ENCODE peak calls at places on chromosomes 6 and 20, in five cellular contexts. D, M, X, B and Z are unnamed samples.

GRCh38 chr6:130218136-130218535 is 4.6 kb downstream of the SAMD3 start:
- DNase-seq in D (no peak), X (no peak), B (no peak), M (no peak), Z (no peak)

GRCh38 chr20:48667889-48668413 is 159.8 kb downstream of the PREX1 start:
- DNase-seq in M (no peak), B (no peak), X (no peak), D (no peak), Z (peak; percentile 16)

GRCh38 chr6:13916230-13916944 is 8.4 kb upstream of the RNF182 start:
- DNase-seq in X (peak; percentile 49), M (no peak), D (peak; percentile 75), B (peak; percentile 7), Z (no peak)

GRCh38 chr6:31144296-31144969 is 5.6 kb upstream of the PSORS1C2 start:
- DNase-seq in B (no peak), D (no peak), M (no peak), X (no peak), Z (no peak)

GRCh38 chr6:8664700-8665099 is 229.4 kb upstream of the SLC35B3 start:
- DNase-seq in D (no peak), M (no peak), X (no peak), B (no peak), Z (no peak)

GRCh38 chr20:58402305-58402704 is 13.3 kb downstream of the VAPB start:
- DNase-seq in B (peak; percentile 38), X (no peak), M (no peak), D (no peak), Z (no peak)

GRCh38 chr6:168196385-168196860 is 117.4 kb upstream of the FRMD1 start:
- DNase-seq in X (no peak), D (no peak), B (no peak), M (no peak), Z (no peak)

GRCh38 chr20:60039526-60039925 is 81.3 kb downstream of the CDH26 start:
- DNase-seq in B (no peak), D (no peak), X (no peak), M (no peak), Z (no peak)

GRCh38 chr6:94300424-94301144 is 881.2 kb upstream of the EPHA7 start:
- DNase-seq in X (no peak), D (no peak), M (no peak), B (no peak), Z (no peak)

GRCh38 chr6:1747531-1747930 is 137.8 kb downstream of the FOXC1 start:
- DNase-seq in B (no peak), D (no peak), X (no peak), M (no peak), Z (no peak)

GRCh38 chr6:11848852-11849731 is 70.5 kb upstream of the ADTRP start:
- DNase-seq in X (no peak), M (no peak), D (peak; percentile 33), B (no peak), Z (peak; percentile 34)

GRCh38 chr6:139402935-139403386 is 28.5 kb upstream of the CITED2 start:
- DNase-seq in B (no peak), M (no peak), X (no peak), D (peak; percentile 95), Z (peak; percentile 94)

GRCh38 chr20:53081916-53082863 is 110.0 kb downstream of the TSHZ2 start:
- DNase-seq in D (no peak), B (no peak), X (no peak), M (no peak), Z (no peak)

GRCh38 chr6:27296106-27296783 is 15.8 kb downstream of the POM121L2 start:
- DNase-seq in B (no peak), M (no peak), X (no peak), D (peak; percentile 60), Z (peak; percentile 35)

GRCh38 chr6:4441981-4442434 is 306.6 kb upstream of the ECI2 start:
- DNase-seq in M (no peak), B (no peak), D (peak; percentile 19), X (no peak), Z (peak; percentile 67)

GRCh38 chr6:137490506-137490905 is 3.7 kb downstream of the OLIG3 start:
- DNase-seq in D (no peak), M (no peak), X (no peak), B (no peak), Z (no peak)
- H3K4me3 ChIP-seq in D (no peak overlapping the region), M (no peak overlapping the region), X (no peak overlapping the region), B (no peak overlapping the region), Z (no peak overlapping the region)

DNA sequence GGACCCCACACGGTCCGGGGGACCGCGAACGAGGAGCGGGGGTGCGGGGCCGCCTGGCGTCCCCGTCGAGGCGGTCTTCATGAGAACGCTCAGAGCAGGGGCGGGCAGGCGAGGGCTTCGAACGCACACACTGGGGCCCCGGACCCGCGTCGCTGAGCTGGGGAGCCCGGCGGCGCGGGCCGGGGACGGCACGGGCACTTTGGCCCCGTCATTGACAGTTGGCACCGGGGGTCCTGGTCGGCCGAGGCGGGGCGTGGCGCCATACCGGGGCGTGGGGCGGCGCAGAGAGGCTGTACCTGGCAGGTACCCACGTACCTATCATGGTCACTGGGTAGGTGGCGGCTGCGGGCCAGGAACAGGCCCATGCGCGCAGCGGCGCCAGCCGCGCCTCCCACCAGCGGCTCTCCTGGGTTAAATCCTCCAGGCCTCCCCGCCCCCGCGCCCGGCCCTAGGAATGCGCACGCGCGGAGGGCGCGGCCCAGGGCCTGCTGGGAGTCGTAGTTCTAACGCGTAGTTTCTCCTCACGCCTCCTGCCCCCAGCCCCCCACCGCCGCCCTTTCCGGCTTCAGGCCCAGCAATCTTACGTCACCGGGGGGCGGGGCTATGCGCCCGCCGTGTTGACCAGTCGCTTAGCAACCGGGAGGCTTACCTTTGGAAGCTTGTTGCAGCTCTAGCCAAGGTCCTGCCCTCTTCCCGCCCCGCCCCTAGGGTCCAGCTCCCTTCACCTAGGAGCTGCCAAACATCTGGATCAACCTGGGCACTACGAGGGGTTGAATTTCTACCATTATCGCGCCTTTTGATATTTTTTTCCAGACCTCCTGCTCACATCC is at the start of the genes PACRG and PRKN:
- DNase-seq in B (peak; percentile 97), X (peak; percentile 97), D (peak; percentile 99), M (peak; percentile 96), Z (peak; percentile 92)
- H3K4me3 ChIP-seq in B (peak within 1 kb of the TSS; percentile 79), X (peak within 1 kb of the TSS; percentile 61), D (peak within 1 kb of the TSS; percentile 86), M (peak within 1 kb of the TSS; percentile 61), Z (peak within 1 kb of the TSS; percentile 88)

GRCh38 chr6:123808556-123808955 is 4.9 kb downstream of the NKAIN2 start:
- DNase-seq in D (no peak), M (no peak), X (no peak), B (no peak), Z (no peak)
- H3K4me3 ChIP-seq in D (no peak overlapping the region), M (no peak overlapping the region), X (no peak overlapping the region), B (no peak overlapping the region), Z (no peak overlapping the region)

DNA sequence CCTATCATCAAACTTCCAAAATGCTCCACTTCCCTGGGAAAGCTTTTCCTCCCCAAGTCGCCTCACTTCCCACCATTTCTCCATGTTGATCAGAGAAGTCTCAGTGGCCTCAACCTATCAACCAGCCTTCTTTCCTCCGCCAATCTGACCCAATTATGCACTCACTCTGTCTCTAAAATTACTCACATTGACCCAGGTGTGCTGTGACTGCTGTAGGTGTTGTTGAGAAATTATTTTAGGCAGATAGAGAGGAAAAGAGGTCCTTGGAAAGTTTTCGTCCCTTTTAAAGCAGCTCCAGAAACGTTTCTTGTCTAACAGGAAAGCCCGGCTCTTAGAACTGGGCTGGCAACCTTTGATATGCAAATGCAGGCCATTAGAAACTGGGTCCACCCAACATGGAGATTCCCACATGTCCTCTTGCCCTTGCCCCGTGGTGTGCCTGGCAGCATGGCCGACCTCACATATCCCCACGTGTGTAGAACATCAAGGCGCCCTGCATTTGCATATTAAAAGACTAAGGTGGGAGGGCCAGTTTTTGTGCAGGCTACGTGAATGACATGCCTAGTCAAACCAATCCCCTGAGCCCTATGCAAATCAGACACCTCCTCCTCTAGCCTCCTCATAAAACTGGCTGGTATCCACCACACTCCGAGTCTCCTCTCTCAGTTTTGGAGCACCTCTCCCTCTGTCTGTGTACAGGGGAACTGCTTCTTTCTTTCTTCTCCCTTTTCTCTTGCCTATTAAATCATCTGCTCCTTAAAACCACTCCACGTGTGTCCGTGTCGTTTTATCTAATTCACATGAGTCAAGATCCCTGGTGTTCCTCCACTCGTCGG is 12.9 kb downstream of the IPCEF1 start:
- DNase-seq in B (no peak), D (peak; percentile 79), X (peak; percentile 35), M (no peak), Z (peak; percentile 36)
- H3K4me3 ChIP-seq in B (no peak overlapping the region), D (no peak overlapping the region), X (no peak overlapping the region), M (no peak overlapping the region), Z (no peak overlapping the region)

GRCh38 chr6:117906454-117906904 is 585 bp upstream of the SLC35F1 start:
- DNase-seq in B (peak; percentile 42), D (peak; percentile 4), X (peak; percentile 55), M (no peak), Z (no peak)
- H3K4me3 ChIP-seq in B (no peak overlapping the region), D (no peak overlapping the region), X (no peak overlapping the region), M (no peak overlapping the region), Z (no peak overlapping the region)

GRCh38 chr6:166241974-166242373 is 66.2 kb downstream of the PRR18 start:
- DNase-seq in X (no peak), D (no peak), B (no peak), M (no peak), Z (no peak)

GRCh38 chr6:166237611-166238010 is 70.0 kb upstream of the TBXT start:
- DNase-seq in B (no peak), M (no peak), D (peak; percentile 43), X (peak; percentile 26), Z (peak; percentile 4)

GRCh38 chr6:166240889-166241288 is 67.3 kb downstream of the PRR18 start:
- DNase-seq in D (no peak), X (no peak), B (no peak), M (no peak), Z (no peak)

GRCh38 chr6:166235666-166236292 is 68.1 kb upstream of the TBXT start:
- DNase-seq in M (no peak), B (no peak), D (no peak), X (no peak), Z (no peak)

DNA sequence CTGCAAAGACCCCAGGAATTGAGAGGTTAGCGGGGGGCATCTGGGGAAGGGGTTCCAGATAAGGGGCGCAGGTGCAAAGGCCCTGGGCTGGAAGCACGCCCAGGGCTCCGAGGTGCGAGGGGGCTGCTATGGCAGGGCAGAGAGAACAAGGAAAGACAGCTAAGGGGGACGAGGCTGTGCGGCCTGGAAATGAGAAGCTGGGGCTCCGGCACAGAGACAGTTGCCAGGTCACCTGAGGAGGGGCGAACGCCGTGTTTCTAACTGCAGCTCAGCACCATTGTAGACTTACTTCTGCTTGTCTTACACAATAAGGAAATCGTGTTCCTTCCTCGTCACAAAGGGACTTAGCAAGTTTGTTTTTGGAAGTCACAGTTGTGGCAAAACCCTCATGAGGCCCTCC is 68.9 kb upstream of the TBXT start:
- DNase-seq in X (peak; percentile 69), B (no peak), M (no peak), D (no peak), Z (no peak)
- H3K4me3 ChIP-seq in X (no peak overlapping the region), B (no peak overlapping the region), M (no peak overlapping the region), D (no peak overlapping the region), Z (no peak overlapping the region)

GRCh38 chr6:109484161-109484560 is 1.1 kb upstream of the ZBTB24 start:
- DNase-seq in B (no peak), M (no peak), X (no peak), D (peak; percentile 23), Z (peak; percentile 30)
- H3K4me3 ChIP-seq in B (no peak overlapping the region), M (no peak overlapping the region), X (no peak overlapping the region), D (no peak overlapping the region), Z (no peak overlapping the region)